ENCODE peak calls at places on chromosomes 4 and X, in five cellular contexts. Q is HCT116, K is K562, O is HepG2, S is H1. J is an unnamed sample. For H3K9me3, the result is how much of the 10 kb centered on the place peaks cover.

GRCh38 chr4:102616661-102617060 is 115.5 kb downstream of the NFKB1 start:
- DNase-seq in S (no peak), Q (no peak), O (no peak), K (no peak), J (no peak)

GRCh38 chr4:158015241-158015640 is 157.6 kb downstream of the GASK1B start:
- DNase-seq in S (no peak), Q (no peak), O (no peak), K (no peak), J (no peak)

GRCh38 chrX:136768469-136769084 is 12.2 kb downstream of the ARHGEF6 start:
- DNase-seq in O (no peak), Q (peak), K (peak), S (peak), J (no peak)

GRCh38 chr4:33090910-33091309 is 2370.7 kb downstream of the PCDH7 start:
- DNase-seq in Q (no peak), O (no peak), S (no peak), K (no peak), J (no peak)

GRCh38 chrX:28966335-28966734 is 379.1 kb downstream of the IL1RAPL1 start:
- DNase-seq in K (no peak), O (no peak), S (no peak), Q (no peak), J (no peak)

GRCh38 chr4:10079951-10080873 is 36.4 kb downstream of the WDR1 start:
- DNase-seq in K (peak), O (no peak), Q (no peak), S (no peak), J (no peak)

GRCh38 chr4:120977435-120977997 is 55.0 kb upstream of the PRDM5 start:
- DNase-seq in S (no peak), O (peak), Q (peak), K (no peak), J (no peak)

GRCh38 chrX:153412746-153413720 is 1.8 kb downstream of the ZFP92 start:
- DNase-seq in S (no peak), K (no peak), O (no peak), Q (no peak), J (no peak)

GRCh38 chr4:73653695-73654106 is 33.5 kb upstream of the RASSF6 start:
- DNase-seq in K (peak), O (peak), S (no peak), Q (peak), J (no peak)

GRCh38 chrX:138914751-138915150 is 203.2 kb upstream of the FGF13 start:
- DNase-seq in Q (no peak), K (no peak), O (no peak), S (no peak), J (no peak)

GRCh38 chr4:143559757-143560147 is 46.2 kb downstream of the SMARCA5 start:
- DNase-seq in K (no peak), O (no peak), Q (no peak), S (no peak), J (no peak)

GRCh38 chrX:152992120-152992519 is 1.8 kb downstream of the PNMA5 start:
- DNase-seq in S (no peak), O (no peak), K (no peak), Q (no peak), J (no peak)

GRCh38 chrX:24495700-24496099 is 30.6 kb downstream of the PDK3 start:
- DNase-seq in O (no peak), K (no peak), S (no peak), Q (no peak), J (no peak)

GRCh38 chrX:108072746-108073145 is 18.6 kb downstream of the PSMD10 start:
- DNase-seq in Q (no peak), K (no peak), O (no peak), S (no peak), J (no peak)

GRCh38 chr4:181150173-181150572 is 1093.0 kb upstream of the TENM3 start:
- DNase-seq in S (no peak), K (no peak), O (peak), Q (no peak), J (no peak)

GRCh38 chrX:110045988-110046387 is 43.1 kb downstream of the TMEM164 start:
- DNase-seq in O (peak), Q (no peak), S (no peak), K (no peak), J (no peak)

GRCh38 chrX:136147320-136147901 is at the start of gene FHL1:
- DNase-seq in K (peak), O (no peak), S (no peak), Q (no peak), J (no peak)

GRCh38 chr4:133997440-133997839 is 204.1 kb downstream of the PABPC4L start:
- DNase-seq in K (no peak), Q (no peak), O (no peak), S (no peak), J (no peak)

DNA sequence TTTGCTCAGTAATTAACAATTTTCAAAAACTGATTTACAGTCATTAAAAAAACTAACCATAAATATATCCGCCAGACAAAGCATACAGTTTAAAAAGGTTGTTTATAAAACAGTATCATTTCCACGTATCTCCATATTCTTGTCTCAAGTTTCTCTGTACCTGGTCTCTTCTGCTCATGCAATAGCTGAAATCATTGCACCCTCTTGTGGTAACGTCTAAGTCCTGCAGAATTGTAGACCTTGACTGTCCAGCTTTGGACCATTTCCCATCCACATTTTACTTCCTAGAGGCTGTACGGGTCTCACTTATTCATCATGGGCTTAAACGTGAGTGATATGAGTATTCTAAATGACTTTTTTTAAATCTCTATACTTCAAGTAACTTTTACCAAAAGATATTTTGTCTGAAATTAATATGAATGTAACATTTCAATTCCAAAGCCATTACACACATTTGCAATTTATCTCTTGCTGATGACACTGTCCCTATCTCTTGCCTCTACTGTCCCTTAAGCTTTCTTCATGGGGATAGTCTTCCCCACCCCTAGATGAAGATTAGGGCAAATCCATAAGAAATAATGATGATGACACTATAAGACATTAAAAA is 118.5 kb downstream of the BTC start:
- DNase-seq in S (no peak), Q (peak), K (peak), O (peak), J (no peak)
- TF ChIP-seq ZNF274 in S (no peak), Q (no peak), K (no peak), O (no peak), J (no peak)

DNA sequence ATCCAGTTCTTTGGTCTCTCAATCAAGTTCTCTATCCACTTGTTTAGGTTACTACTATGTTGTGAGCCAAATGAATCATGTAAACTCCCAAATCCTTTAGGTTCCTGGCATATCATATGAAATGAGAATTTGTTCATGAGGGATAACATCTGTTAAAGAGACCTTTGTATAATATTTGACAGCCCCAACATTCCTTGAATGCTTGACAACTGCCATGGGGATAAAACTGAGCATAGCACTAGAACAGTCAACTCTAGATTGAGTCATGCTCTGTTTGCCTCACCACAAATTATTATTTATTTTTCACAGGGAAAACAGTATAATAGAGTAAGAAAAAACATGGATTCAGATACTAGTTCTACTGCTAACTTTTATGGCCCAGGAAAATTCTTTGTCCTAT is 93.3 kb downstream of the NAA11 start:
- DNase-seq in S (no peak), O (no peak), Q (no peak), K (no peak), J (no peak)
- TF ChIP-seq YY1 in S (no peak), O (no peak), Q (no peak), K (no peak), J (no peak)

GRCh38 chr4:68960294-68961163 is 8.9 kb upstream of the UGT2A3 start:
- DNase-seq in Q (no peak), O (no peak), S (no peak), K (no peak), J (no peak)
- H3K9me3 ChIP-seq in Q (under half), O (under half), S (under half), K (under half), J (under half)

GRCh38 chr4:104677122-104677521 is 182.4 kb upstream of the CXXC4 start:
- DNase-seq in S (no peak), Q (no peak), O (no peak), K (no peak), J (peak)

DNA sequence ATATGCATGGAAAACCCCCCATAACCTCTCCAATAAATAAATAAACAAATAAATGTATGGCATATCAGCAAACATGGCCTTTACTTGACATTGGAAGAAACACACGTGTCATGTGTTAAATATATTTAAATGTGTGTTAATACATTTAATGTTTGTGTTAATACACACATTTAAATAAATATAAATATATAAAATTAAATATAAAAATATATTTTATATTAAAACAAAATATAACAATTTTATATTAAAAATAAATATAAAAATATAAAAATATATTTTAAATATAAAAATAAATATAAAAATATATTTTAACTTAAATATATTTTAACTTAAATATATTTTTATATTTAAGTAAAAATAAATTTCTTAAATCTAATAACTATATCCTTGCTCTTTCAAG is 187.6 kb upstream of the CXXC4 start:
- DNase-seq in Q (no peak), K (no peak), O (no peak), S (no peak), J (no peak)
- TF ChIP-seq ZNF274 in Q (no peak), K (no peak), O (no peak), S (no peak), J (no peak)

GRCh38 chr4:84470204-84470785 is 28.8 kb downstream of the NKX6-1 start:
- DNase-seq in Q (no peak), S (no peak), O (peak), K (no peak), J (no peak)
- TF ChIP-seq YY1 in Q (no peak), S (no peak), O (no peak), K (no peak), J (no peak)

GRCh38 chr4:70676554-70677090 is 10.3 kb upstream of the JCHAIN start:
- DNase-seq in Q (no peak), S (no peak), O (no peak), K (no peak), J (no peak)

GRCh38 chr4:70681730-70682129 is 6.6 kb upstream of the UTP3 start:
- DNase-seq in Q (no peak), O (no peak), S (no peak), K (no peak), J (no peak)

DNA sequence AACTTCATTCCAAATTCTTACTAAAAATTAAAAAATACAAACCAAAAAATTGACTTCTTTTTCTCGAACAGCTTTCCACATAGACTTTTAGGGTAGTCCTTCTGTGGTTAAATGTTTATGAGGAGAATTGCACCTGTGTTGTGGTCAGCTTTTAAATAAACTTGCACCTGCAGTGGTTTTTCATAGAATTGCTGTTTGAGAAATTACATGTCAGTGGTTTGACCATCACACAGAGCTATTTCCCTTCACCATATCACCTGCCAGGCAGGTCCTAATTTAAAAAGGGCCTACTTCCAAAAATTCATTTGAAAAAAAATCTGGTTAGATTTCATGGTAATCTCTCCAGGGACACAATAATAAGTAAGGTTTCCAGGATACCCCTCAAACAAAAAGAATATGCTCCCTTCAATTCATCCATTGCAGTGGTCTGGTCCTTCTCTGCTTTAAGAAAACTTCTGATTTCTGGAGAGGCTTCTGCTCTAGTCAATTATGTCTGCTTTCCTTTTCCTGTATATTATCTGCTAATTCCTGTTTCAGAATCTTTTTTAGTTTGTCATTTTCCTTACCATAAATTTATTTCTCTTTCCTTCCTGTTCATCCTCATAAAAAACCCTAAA is 9.8 kb upstream of the UTP3 start:
- DNase-seq in Q (no peak), K (no peak), O (no peak), S (no peak), J (no peak)
- H3K9me3 ChIP-seq in Q (under half), K (under half), O (under half), S (under half), J (under half)

GRCh38 chrX:45479835-45480422 is 279.3 kb upstream of the DIPK2B start:
- DNase-seq in O (peak), K (no peak), Q (peak), S (no peak), J (no peak)
- TF ChIP-seq ZNF274 in O (no peak), K (no peak), Q (no peak), S (no peak), J (no peak)

GRCh38 chrX:2829469-2830246 is 928 bp downstream of the GYG2 start:
- DNase-seq in O (no peak), K (no peak), S (no peak), Q (no peak), J (no peak)

GRCh38 chrX:2828404-2829065 is at the start of gene GYG2:
- DNase-seq in K (peak), S (no peak), O (peak), Q (no peak), J (peak)

GRCh38 chrX:2824886-2825285 is 3.8 kb upstream of the GYG2 start:
- DNase-seq in Q (no peak), S (no peak), O (no peak), K (no peak), J (no peak)

GRCh38 chrX:2831471-2832228 is 2.9 kb downstream of the GYG2 start:
- DNase-seq in S (no peak), Q (no peak), K (no peak), O (no peak), J (no peak)

DNA sequence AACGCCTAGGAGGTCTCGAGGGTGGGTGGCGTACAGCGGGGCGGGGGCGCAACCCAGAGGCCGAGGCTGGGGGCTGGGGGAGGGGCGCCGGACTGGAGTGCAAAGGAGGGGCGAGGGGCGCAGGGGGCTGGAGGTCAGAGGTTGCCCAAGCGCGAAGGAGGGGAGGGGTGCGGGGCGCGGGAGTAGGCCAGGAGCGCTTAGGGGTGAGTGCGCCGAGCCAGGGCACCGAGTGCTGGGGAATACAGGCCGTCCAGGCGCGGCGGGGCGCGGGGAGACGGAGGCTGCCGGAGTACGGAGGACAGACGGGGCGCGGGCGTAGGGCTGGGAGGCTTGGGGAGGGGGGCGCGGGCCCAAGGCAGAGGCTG is 318 bp downstream of the GYG2 start:
- DNase-seq in Q (no peak), O (no peak), S (no peak), K (peak), J (peak)
- TF ChIP-seq YY1 in Q (no peak), O (no peak), S (no peak), K (no peak), J (no peak)

DNA sequence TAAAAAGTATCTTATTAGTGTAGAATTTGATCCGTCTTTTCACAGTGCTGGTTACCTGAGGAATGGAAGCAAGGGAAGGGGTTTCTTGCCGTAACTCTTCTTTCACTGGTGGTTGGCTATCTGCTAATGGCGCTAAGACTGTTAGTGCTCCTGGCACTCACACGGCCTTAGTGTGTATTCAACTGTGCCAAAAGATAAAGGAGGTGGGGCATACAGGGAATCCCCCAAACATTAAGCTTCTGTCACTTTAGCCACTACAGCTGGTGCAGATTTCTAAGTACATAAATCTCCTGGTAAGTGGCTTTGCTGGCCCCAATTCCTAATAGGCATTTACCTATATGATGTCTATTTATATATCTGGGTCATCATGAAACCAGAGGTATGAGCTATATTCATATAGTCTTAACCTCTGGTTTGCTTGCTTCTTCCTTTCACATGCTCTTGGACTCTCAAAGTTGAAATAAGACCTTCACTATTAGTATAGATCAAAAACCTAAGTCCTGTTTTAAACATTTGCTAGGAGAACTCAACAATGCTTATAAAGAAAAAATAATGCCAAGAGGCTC is 95.1 kb downstream of the TSPAN7 start:
- DNase-seq in Q (no peak), O (no peak), K (no peak), S (no peak), J (no peak)
- H3K9me3 ChIP-seq in Q (under half), O (under half), K (under half), S (under half), J (under half)

GRCh38 chr4:19133315-19133714 is 1111.8 kb upstream of the LCORL start:
- DNase-seq in K (no peak), O (no peak), S (no peak), Q (no peak), J (no peak)
- TF ChIP-seq ZNF274 in K (no peak), O (no peak), S (no peak), Q (no peak), J (no peak)

J was measured in NT2/D1.